ENCODE peak calls at places on chromosomes 16 and 17, in four cellular contexts. K is posterior vena cava, C is caudate nucleus, F is H9. O is an unnamed sample.

GRCh38 chr16:1082266-1082951 is 9.9 kb downstream of the SSTR5 start:
- DNase-seq in K (no peak), C (no peak), F (no peak), O (no peak)

GRCh38 chr17:80252871-80253270 is 7.8 kb upstream of the RNF213 start:
- DNase-seq in K (no peak), C (no peak), F (peak), O (no peak)

GRCh38 chr16:85416267-85417109 is 196.6 kb upstream of the GSE1 start:
- DNase-seq in K (peak), C (no peak), F (peak), O (no peak)

GRCh38 chr17:80923211-80924110 is 68.2 kb upstream of the CHMP6 start:
- DNase-seq in K (peak), C (no peak), F (no peak), O (no peak)

GRCh38 chr16:85767569-85767968 is 16.7 kb upstream of the C16orf74 start:
- DNase-seq in K (no peak), C (no peak), F (no peak), O (no peak)

GRCh38 chr17:382644-383533 is 30.3 kb upstream of the RPH3AL start:
- DNase-seq in K (peak), C (no peak), F (peak), O (no peak)

GRCh38 chr17:16872836-16873653 is 98.9 kb downstream of the TNFRSF13B start:
- DNase-seq in K (peak), C (no peak), F (peak), O (no peak)

GRCh38 chr16:87580855-87581261 is 21.4 kb upstream of the JPH3 start:
- DNase-seq in K (no peak), C (no peak), F (no peak), O (no peak)

GRCh38 chr16:58085171-58085570 is 44.0 kb downstream of the CFAP20 start:
- DNase-seq in K (peak), C (no peak), F (no peak), O (no peak)

GRCh38 chr17:19867654-19868395 is at the start of gene ULK2:
- DNase-seq in K (peak), C (peak), F (peak), O (peak)

GRCh38 chr16:89031715-89032659 is 55.0 kb upstream of the CBFA2T3 start:
- DNase-seq in K (peak), C (no peak), F (no peak), O (no peak)

GRCh38 chr17:82866521-82867214 is 26.8 kb upstream of the ZNF750 start:
- DNase-seq in K (peak), C (no peak), F (no peak), O (no peak)

GRCh38 chr17:45410144-45411091 is 22.3 kb downstream of the ARHGAP27 start:
- DNase-seq in K (no peak), C (no peak), F (no peak), O (no peak)

GRCh38 chr17:10843806-10844205 is 5.9 kb upstream of the PIRT start:
- DNase-seq in K (no peak), C (no peak), F (peak), O (no peak)

GRCh38 chr17:82583720-82584234 is 64.2 kb downstream of the FOXK2 start:
- DNase-seq in K (no peak), C (peak), F (no peak), O (no peak)

GRCh38 chr16:66604376-66605176 is at the start of gene CMTM3:
- DNase-seq in K (peak), C (peak), F (peak), O (no peak)

GRCh38 chr17:37726891-37727780 is 17.7 kb downstream of the HNF1B start:
- DNase-seq in K (no peak), C (no peak), F (no peak), O (no peak)

GRCh38 chr16:3951861-3952332 is 71.4 kb upstream of the CREBBP start:
- DNase-seq in K (no peak), C (no peak), F (no peak), O (no peak)

GRCh38 chr16:62035115-62036092 is 834 bp downstream of the CDH8 start:
- DNase-seq in K (no peak), C (peak), F (peak), O (no peak)

GRCh38 chr17:55710410-55710809 is 12.3 kb downstream of the TMEM100 start:
- DNase-seq in K (no peak), C (no peak), F (no peak), O (no peak)

GRCh38 chr17:41580651-41581365 is 5.9 kb downstream of the KRT14 start:
- DNase-seq in K (no peak), C (no peak), F (no peak), O (no peak)

GRCh38 chr16:57479422-57480126 is 6.7 kb downstream of the DOK4 start:
- DNase-seq in K (no peak), C (peak), F (peak), O (no peak)

GRCh38 chr16:48444574-48444973 is 59.4 kb upstream of the SIAH1 start:
- DNase-seq in K (no peak), C (no peak), F (no peak), O (no peak)

GRCh38 chr17:54968954-54969400 is 412 bp downstream of the STXBP4 start:
- DNase-seq in K (no peak), C (no peak), F (no peak), O (no peak)

GRCh38 chr17:76886395-76886794 is 18.2 kb downstream of the MGAT5B start:
- DNase-seq in K (no peak), C (no peak), F (no peak), O (no peak)

GRCh38 chr16:66376577-66377326 is 10.3 kb downstream of the CDH5 start:
- DNase-seq in K (no peak), C (no peak), F (no peak), O (no peak)

GRCh38 chr17:57570740-57571344 is 174.3 kb downstream of the CCDC182 start:
- DNase-seq in K (no peak), C (no peak), F (no peak), O (peak)

GRCh38 chr16:85902366-85903155 is 3.6 kb downstream of the IRF8 start:
- DNase-seq in K (no peak), C (no peak), F (no peak), O (no peak)

GRCh38 chr16:19168173-19169080 is at the start of gene SYT17:
- DNase-seq in K (no peak), C (peak), F (no peak), O (peak)

GRCh38 chr17:17890773-17891759 is 54.3 kb upstream of the SREBF1 start:
- DNase-seq in K (no peak), C (no peak), F (peak), O (no peak)